ENCODE peak calls at places on chromosomes 7 and 10, in eight cellular contexts. M is uterus, I is coronary artery, V is kidney epithelial cell, W is A549, N is Calu3, A is AG09319, X is endothelial cell. S is an unnamed sample.

GRCh38 chr7:104627516-104627915 is 299.1 kb downstream of the LHFPL3 start:
- DNase-seq in M (no peak), I (no peak), V (no peak), W (no peak), N (peak), A (no peak), X (peak), S (no peak)

GRCh38 chr10:11192304-11193018 is 174.8 kb downstream of the CELF2 start:
- DNase-seq in M (no peak), I (no peak), V (no peak), W (no peak), N (no peak), A (no peak), X (no peak), S (no peak)

GRCh38 chr7:121083790-121084251 is 95.3 kb downstream of the CPED1 start:
- DNase-seq in M (no peak), I (no peak), V (no peak), W (no peak), N (no peak), A (no peak), X (no peak), S (no peak)

GRCh38 chr7:100429637-100430449 is at the start of gene MEPCE:
- DNase-seq in M (peak), I (peak), V (peak), W (peak), N (peak), A (peak), X (peak), S (peak)

GRCh38 chr10:78337016-78337415 is 303.4 kb downstream of the RPS24 start:
- DNase-seq in M (no peak), I (peak), V (no peak), W (no peak), N (no peak), A (no peak), X (no peak), S (no peak)

GRCh38 chr7:150324366-150324961 is 1.1 kb upstream of the ACTR3C start:
- DNase-seq in M (peak), I (peak), V (no peak), W (no peak), N (no peak), A (no peak), X (no peak), S (no peak)

GRCh38 chr7:24133691-24134090 is 150.3 kb upstream of the NPY start:
- DNase-seq in M (no peak), I (no peak), V (no peak), W (no peak), N (no peak), A (no peak), X (no peak), S (no peak)

GRCh38 chr7:155702616-155703015 is 58.2 kb downstream of the RBM33 start:
- DNase-seq in M (no peak), I (no peak), V (peak), W (no peak), N (peak), A (no peak), X (no peak), S (no peak)

GRCh38 chr7:83005410-83005809 is 157.3 kb downstream of the PCLO start:
- DNase-seq in M (no peak), I (no peak), V (no peak), W (no peak), N (no peak), A (no peak), X (no peak), S (no peak)

GRCh38 chr7:5425507-5426225 is 2.0 kb upstream of the TNRC18 start:
- DNase-seq in M (peak), I (peak), V (no peak), W (peak), N (peak), A (no peak), X (peak), S (peak)

GRCh38 chr10:10138685-10139084 is 879.0 kb upstream of the CELF2 start:
- DNase-seq in M (no peak), I (no peak), V (no peak), W (no peak), N (no peak), A (no peak), X (no peak), S (no peak)
- TF ChIP-seq CTCF in M (no peak), I (no peak), V (no peak), W (no peak), N (no peak), A (no peak), X (no peak), S (no peak)

GRCh38 chr7:69403169-69403568 is 195.1 kb upstream of the AUTS2 start:
- DNase-seq in M (no peak), I (no peak), V (no peak), W (no peak), N (no peak), A (no peak), X (peak), S (peak)
- TF ChIP-seq CTCF in M (no peak), I (no peak), V (no peak), W (no peak), N (no peak), A (no peak), X (no peak), S (peak)

GRCh38 chr7:33107136-33108066 is 1.8 kb downstream of the RP9 start:
- DNase-seq in M (peak), I (no peak), V (no peak), W (peak), N (peak), A (peak), X (peak), S (peak)
- TF ChIP-seq CTCF in M (peak), I (no peak), V (peak), W (peak), N (peak), A (peak), X (peak), S (peak)

DNA sequence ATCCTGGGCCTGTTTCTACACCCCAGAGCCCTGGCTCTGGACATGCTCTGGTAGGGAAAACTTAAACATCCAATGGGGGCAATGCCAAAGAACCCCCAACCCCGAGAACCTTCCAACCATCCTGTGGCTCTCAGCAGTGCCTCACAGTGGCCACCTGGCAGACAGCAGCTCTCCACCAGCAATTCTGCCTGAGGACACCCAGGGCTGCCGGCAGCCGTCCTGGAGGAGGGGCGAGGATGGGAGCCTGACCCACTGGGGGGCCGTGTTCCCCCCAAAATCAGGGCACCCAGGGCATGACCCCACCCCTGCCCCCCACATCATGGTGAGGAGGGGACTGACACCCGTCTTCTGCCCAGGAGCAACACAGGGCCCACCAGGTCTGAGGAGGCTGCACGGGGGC is 32.7 kb downstream of the DPYSL4 start:
- DNase-seq in M (no peak), I (no peak), V (no peak), W (no peak), N (no peak), A (no peak), X (no peak), S (no peak)
- TF ChIP-seq CTCF in M (no peak), I (no peak), V (no peak), W (peak), N (no peak), A (peak), X (no peak), S (no peak)

GRCh38 chr10:36183726-36184125 is 541.6 kb upstream of the FZD8 start:
- DNase-seq in M (no peak), I (no peak), V (no peak), W (no peak), N (no peak), A (no peak), X (no peak), S (no peak)

GRCh38 chr10:36185096-36185495 is 543.0 kb upstream of the FZD8 start:
- DNase-seq in M (no peak), I (no peak), V (no peak), W (no peak), N (no peak), A (no peak), X (no peak), S (no peak)

GRCh38 chr10:36181421-36181820 is 539.3 kb upstream of the FZD8 start:
- DNase-seq in M (no peak), I (no peak), V (no peak), W (no peak), N (no peak), A (no peak), X (no peak), S (no peak)

GRCh38 chr10:36182059-36182654 is 540.1 kb upstream of the FZD8 start:
- DNase-seq in M (no peak), I (no peak), V (no peak), W (no peak), N (no peak), A (no peak), X (no peak), S (no peak)

GRCh38 chr10:36183056-36183455 is 541.0 kb upstream of the FZD8 start:
- DNase-seq in M (no peak), I (no peak), V (no peak), W (no peak), N (no peak), A (no peak), X (no peak), S (no peak)
- TF ChIP-seq CTCF in M (no peak), I (no peak), V (no peak), W (no peak), N (no peak), A (no peak), X (no peak), S (no peak)

GRCh38 chr7:80458822-80459725 is 52.8 kb downstream of the GNAT3 start:
- DNase-seq in M (no peak), I (no peak), V (no peak), W (no peak), N (no peak), A (no peak), X (no peak), S (no peak)

GRCh38 chr7:80450621-80451308 is 61.1 kb downstream of the GNAT3 start:
- DNase-seq in M (no peak), I (no peak), V (no peak), W (no peak), N (no peak), A (no peak), X (no peak), S (no peak)

GRCh38 chr7:80449841-80450240 is 62.0 kb downstream of the GNAT3 start:
- DNase-seq in M (no peak), I (no peak), V (no peak), W (no peak), N (no peak), A (no peak), X (no peak), S (no peak)

GRCh38 chr7:80453699-80454340 is 58.0 kb downstream of the GNAT3 start:
- DNase-seq in M (no peak), I (no peak), V (no peak), W (peak), N (peak), A (no peak), X (no peak), S (no peak)
- TF ChIP-seq CTCF in M (peak), I (peak), V (peak), W (peak), N (no peak), A (peak), X (peak), S (peak)

DNA sequence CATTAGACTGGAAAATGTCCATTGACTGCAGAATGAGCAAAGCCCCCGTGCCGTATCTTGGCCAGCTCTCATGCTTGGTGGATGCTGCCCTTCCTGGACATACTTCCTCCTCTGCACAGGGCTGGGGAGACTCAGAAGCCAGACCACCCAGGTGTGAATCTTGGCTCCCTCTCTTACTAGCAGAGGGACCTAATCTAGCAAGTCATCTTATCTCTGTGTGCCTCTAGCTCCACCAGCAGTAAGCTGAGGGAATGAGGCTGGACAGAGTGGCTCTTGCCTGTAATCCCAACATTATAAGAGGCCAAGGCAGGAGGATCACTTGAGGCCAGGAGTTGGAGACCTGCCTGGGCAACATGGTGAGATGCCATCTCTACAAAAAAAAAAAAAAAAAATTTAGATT is 173.8 kb upstream of the GHITM start:
- DNase-seq in M (no peak), I (no peak), V (no peak), W (no peak), N (no peak), A (no peak), X (no peak), S (no peak)
- TF ChIP-seq CTCF in M (no peak), I (no peak), V (no peak), W (no peak), N (no peak), A (no peak), X (no peak), S (no peak)

S was measured in glutamatergic neuron.